ENCODE peak calls at places on chromosome 20, in eight cellular contexts. K, P, B, A, G, Q, N and V are unnamed samples.

GRCh38 chr20:42652261-42652660 is 537.4 kb downstream of the PTPRT start:
- DNase-seq in G (no peak), N (no peak), K (no peak), A (no peak), B (no peak), Q (no peak), P (no peak), V (no peak)

GRCh38 chr20:40251284-40251932 is 437.6 kb downstream of the MAFB start:
- DNase-seq in Q (no peak), P (peak; percentile 45), K (peak; percentile 72), B (peak; percentile 27), A (peak; percentile 92), G (no peak), N (no peak), V (no peak)

GRCh38 chr20:63023071-63023835 is 16.5 kb upstream of the BHLHE23 start:
- DNase-seq in Q (no peak), P (no peak), A (no peak), K (peak; percentile 38), G (no peak), B (no peak), N (no peak), V (no peak)

GRCh38 chr20:2801459-2801728 is 967 bp upstream of the CPXM1 start:
- DNase-seq in G (no peak), B (no peak), K (no peak), A (no peak), N (no peak), P (no peak), Q (no peak), V (no peak)

GRCh38 chr20:51140671-51141070 is 117.8 kb upstream of the KCNG1 start:
- DNase-seq in K (peak; percentile 29), P (no peak), N (no peak), A (no peak), B (no peak), G (no peak), Q (no peak), V (no peak)

GRCh38 chr20:61896058-61896961 is 169.4 kb downstream of the TAF4 start:
- DNase-seq in N (peak; percentile 14), K (no peak), Q (peak; percentile 29), P (peak; percentile 79), G (no peak), A (peak; percentile 60), B (peak; percentile 52), V (no peak)

GRCh38 chr20:45426621-45427020 is 10.7 kb downstream of the PIGT start:
- DNase-seq in A (no peak), P (no peak), G (no peak), Q (no peak), B (no peak), K (peak; percentile 46), N (no peak), V (no peak)

GRCh38 chr20:15708984-15709598 is 864.2 kb downstream of the KIF16B start:
- DNase-seq in N (no peak), P (peak; percentile 71), G (no peak), K (peak; percentile 43), B (peak; percentile 32), A (peak; percentile 81), Q (peak; percentile 34), V (no peak)

GRCh38 chr20:9488063-9488462 is 26.3 kb upstream of the LAMP5 start:
- DNase-seq in K (no peak), Q (no peak), A (no peak), N (peak; percentile 79), G (no peak), P (no peak), B (no peak), V (no peak)

GRCh38 chr20:36173451-36173933 is 19.0 kb downstream of the EPB41L1 start:
- DNase-seq in N (no peak), B (peak; percentile 29), P (no peak), A (no peak), Q (peak; percentile 25), K (no peak), G (no peak), V (no peak)

GRCh38 chr20:50092436-50092835 is 20.5 kb downstream of the UBE2V1 start:
- DNase-seq in K (peak; percentile 26), P (no peak), G (no peak), B (peak; percentile 69), A (no peak), Q (no peak), N (no peak), V (no peak)

GRCh38 chr20:20843982-20844381 is 131.5 kb upstream of the RALGAPA2 start:
- DNase-seq in K (peak; percentile 56), G (no peak), B (no peak), P (no peak), A (no peak), N (no peak), Q (no peak), V (no peak)